ENCODE peak calls at places on chromosome 14, in ten cellular contexts. E, N, W, H, J, C, P, T, O and A are unnamed samples.

GRCh38 chr14:67541448-67542387 is 8.6 kb downstream of the PLEKHH1 start:
- DNase-seq in E (no peak), N (no peak), W (no peak), H (no peak), J (no peak), C (no peak), P (peak), T (peak), O (no peak), A (no peak)

GRCh38 chr14:52265248-52265647 is 2.2 kb upstream of the PTGDR start:
- DNase-seq in E (no peak), N (no peak), W (no peak), H (no peak), J (no peak), C (no peak), P (no peak), T (no peak), O (no peak), A (no peak)

GRCh38 chr14:55240526-55241178 is 30.6 kb upstream of the FBXO34 start:
- DNase-seq in E (no peak), N (peak), W (peak), H (peak), J (no peak), C (peak), P (no peak), T (peak), O (peak), A (no peak)

GRCh38 chr14:104217486-104218360 is 79.3 kb downstream of the KIF26A start:
- DNase-seq in E (peak), N (no peak), W (no peak), H (no peak), J (no peak), C (no peak), P (peak), T (no peak), O (peak), A (no peak)

GRCh38 chr14:65949711-65950516 is 536.3 kb upstream of the CCDC196 start:
- DNase-seq in E (peak), N (peak), W (no peak), H (peak), J (peak), C (peak), P (peak), T (no peak), O (peak), A (no peak)

GRCh38 chr14:49692895-49693737 is at the start of gene KLHDC1:
- DNase-seq in E (peak), N (peak), W (peak), H (peak), J (no peak), C (peak), P (peak), T (peak), O (peak), A (no peak)

GRCh38 chr14:38363217-38363616 is 107.3 kb upstream of the CLEC14A start:
- DNase-seq in E (no peak), N (no peak), W (no peak), H (no peak), J (no peak), C (no peak), P (no peak), T (peak), O (no peak), A (no peak)

GRCh38 chr14:24071836-24072420 is 566 bp downstream of the CPNE6 start:
- DNase-seq in E (no peak), N (no peak), W (no peak), H (no peak), J (no peak), C (no peak), P (no peak), T (no peak), O (no peak), A (no peak)

GRCh38 chr14:75048101-75048500 is 3.2 kb downstream of the MLH3 start:
- DNase-seq in E (no peak), N (no peak), W (no peak), H (no peak), J (no peak), C (no peak), P (no peak), T (no peak), O (no peak), A (no peak)

GRCh38 chr14:73261075-73261474 is 23.8 kb downstream of the PAPLN start:
- DNase-seq in E (no peak), N (no peak), W (no peak), H (no peak), J (no peak), C (no peak), P (no peak), T (no peak), O (no peak), A (no peak)

GRCh38 chr14:75422169-75422568 is 5.7 kb upstream of the JDP2 start:
- DNase-seq in E (no peak), N (peak), W (peak), H (peak), J (no peak), C (no peak), P (no peak), T (no peak), O (no peak), A (no peak)

GRCh38 chr14:102231476-102232347 is 73.3 kb downstream of the MOK start:
- DNase-seq in E (no peak), N (no peak), W (no peak), H (no peak), J (no peak), C (no peak), P (no peak), T (peak), O (no peak), A (no peak)

GRCh38 chr14:86505808-86506207 is 975.9 kb downstream of the FLRT2 start:
- DNase-seq in E (no peak), N (no peak), W (no peak), H (peak), J (no peak), C (no peak), P (no peak), T (no peak), O (no peak), A (no peak)

GRCh38 chr14:51884086-51884927 is 23.9 kb downstream of the GNG2 start:
- DNase-seq in E (no peak), N (peak), W (peak), H (peak), J (no peak), C (no peak), P (no peak), T (no peak), O (peak), A (peak)

GRCh38 chr14:95943699-95944098 is 67.1 kb downstream of the TUNAR start:
- DNase-seq in E (no peak), N (no peak), W (no peak), H (no peak), J (no peak), C (no peak), P (no peak), T (peak), O (no peak), A (no peak)

GRCh38 chr14:106500571-106500970 is 974.2 kb downstream of the TMEM121 start:
- DNase-seq in E (no peak), N (no peak), W (no peak), H (no peak), J (no peak), C (no peak), P (no peak), T (no peak), O (no peak), A (no peak)

GRCh38 chr14:76772300-76773187 is 11.3 kb downstream of the VASH1 start:
- DNase-seq in E (peak), N (peak), W (no peak), H (peak), J (no peak), C (no peak), P (peak), T (peak), O (peak), A (no peak)

GRCh38 chr14:97802430-97802829 is 1005.2 kb downstream of the VRK1 start:
- DNase-seq in E (no peak), N (peak), W (no peak), H (peak), J (no peak), C (no peak), P (no peak), T (no peak), O (no peak), A (no peak)

GRCh38 chr14:75453817-75454434 is 26.1 kb downstream of the JDP2 start:
- DNase-seq in E (no peak), N (no peak), W (no peak), H (no peak), J (no peak), C (peak), P (no peak), T (no peak), O (no peak), A (no peak)

GRCh38 chr14:75689012-75689411 is 28.0 kb downstream of the TTLL5 start:
- DNase-seq in E (peak), N (peak), W (peak), H (peak), J (no peak), C (no peak), P (no peak), T (no peak), O (no peak), A (peak)

GRCh38 chr14:36320210-36321003 is at the start of gene MBIP:
- DNase-seq in E (peak), N (peak), W (peak), H (peak), J (peak), C (peak), P (peak), T (peak), O (peak), A (peak)
- H3K4me3 ChIP-seq in E (peak), N (peak), W (peak), H (peak), J (peak), C (peak), P (peak), T (peak), O (peak), A (peak)

DNA sequence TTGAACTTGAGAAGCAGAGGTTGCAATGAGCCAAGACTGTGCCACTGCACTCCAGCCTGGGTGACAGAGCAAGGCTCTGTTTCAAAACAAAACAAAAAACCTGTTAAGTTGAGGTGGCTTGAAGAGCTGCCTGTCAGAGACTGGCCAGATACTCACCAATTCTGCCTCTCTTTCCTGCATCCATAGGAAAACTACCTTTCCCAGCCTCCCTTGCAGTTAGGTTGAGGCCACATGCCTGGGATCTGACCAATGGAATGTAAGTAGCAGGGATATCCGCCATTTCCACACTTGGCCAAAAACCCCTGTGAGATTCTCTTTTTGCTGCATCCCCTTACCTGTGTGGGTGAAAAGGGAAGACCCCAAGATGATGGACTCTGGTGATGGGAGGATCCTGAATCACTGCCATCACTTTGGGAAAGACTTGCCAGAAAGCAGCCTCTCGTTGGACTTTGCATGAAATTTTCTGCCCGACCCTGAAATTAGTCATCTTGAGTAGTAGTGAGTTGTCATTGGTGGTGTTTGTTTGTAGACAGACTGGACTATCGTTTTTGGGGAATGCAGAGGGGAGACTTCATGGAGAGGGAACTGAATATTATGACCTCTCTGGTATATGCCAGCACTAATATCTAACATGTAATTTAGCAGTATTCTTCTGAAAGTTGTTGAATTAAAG is 14.0 kb downstream of the GPR68 start:
- DNase-seq in E (no peak), N (peak), W (no peak), H (peak), J (no peak), C (no peak), P (no peak), T (no peak), O (no peak), A (no peak)
- H3K4me3 ChIP-seq in E (no peak), N (no peak), W (no peak), H (no peak), J (no peak), C (no peak), P (no peak), T (no peak), O (no peak), A (no peak)

GRCh38 chr14:68816183-68816942 is 23.5 kb upstream of the ZFP36L1 start:
- DNase-seq in E (peak), N (peak), W (no peak), H (peak), J (no peak), C (peak), P (peak), T (peak), O (peak), A (no peak)

GRCh38 chr14:68817513-68818212 is 24.8 kb upstream of the ZFP36L1 start:
- DNase-seq in E (no peak), N (no peak), W (no peak), H (no peak), J (no peak), C (no peak), P (no peak), T (peak), O (no peak), A (no peak)

GRCh38 chr14:68815288-68816182 is 22.7 kb upstream of the ZFP36L1 start:
- DNase-seq in E (no peak), N (no peak), W (no peak), H (no peak), J (no peak), C (no peak), P (no peak), T (peak), O (no peak), A (no peak)

GRCh38 chr14:68819260-68819691 is 26.4 kb upstream of the ZFP36L1 start:
- DNase-seq in E (no peak), N (peak), W (no peak), H (peak), J (peak), C (no peak), P (no peak), T (peak), O (no peak), A (no peak)

DNA sequence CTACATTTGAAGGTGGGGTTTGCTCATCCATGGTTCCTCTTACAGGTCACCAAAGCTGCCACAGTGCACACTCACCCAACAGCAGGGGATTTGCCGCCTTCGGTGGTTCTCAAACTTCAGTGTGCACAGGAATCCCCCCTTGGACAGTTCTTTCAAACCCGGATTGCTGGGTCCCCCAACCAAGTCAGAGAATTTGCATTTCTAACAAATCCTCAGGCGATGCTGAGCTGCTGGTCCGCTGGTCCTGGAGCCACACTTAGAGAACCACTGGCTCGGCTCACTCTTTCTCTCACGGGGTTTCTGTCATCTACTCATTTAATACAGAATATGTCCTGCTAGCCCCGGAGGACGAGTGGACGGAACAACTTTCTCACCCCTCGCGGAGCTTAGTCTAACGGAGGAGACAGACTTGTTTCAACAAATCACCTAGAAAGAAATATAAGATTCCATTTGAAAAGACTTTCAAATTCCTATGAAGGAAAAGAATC is 24.1 kb upstream of the ZFP36L1 start:
- DNase-seq in E (no peak), N (no peak), W (no peak), H (no peak), J (no peak), C (no peak), P (no peak), T (no peak), O (no peak), A (no peak)
- H3K4me3 ChIP-seq in E (peak), N (no peak), W (no peak), H (peak), J (no peak), C (peak), P (peak), T (no peak), O (no peak), A (no peak)

DNA sequence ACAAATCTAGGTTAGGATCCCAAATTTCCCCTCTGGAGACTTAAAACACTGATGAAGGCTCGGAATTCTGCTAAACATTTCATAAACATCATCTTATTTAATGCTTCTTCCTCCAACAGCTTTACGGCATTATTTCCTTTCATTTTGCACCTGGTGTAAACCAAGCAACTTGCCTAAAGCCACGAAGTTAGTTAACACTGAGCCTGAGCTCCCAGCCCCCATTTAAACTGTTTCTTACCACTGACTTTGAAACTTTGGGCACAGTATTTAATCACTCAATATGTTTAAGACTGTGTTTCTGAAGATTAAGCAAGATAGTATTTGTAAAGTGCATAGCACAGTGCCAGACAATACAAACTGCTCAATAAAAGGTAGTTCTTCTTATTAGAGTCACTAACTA is 4.2 kb downstream of the EGLN3 start:
- DNase-seq in E (no peak), N (no peak), W (no peak), H (no peak), J (no peak), C (no peak), P (no peak), T (no peak), O (no peak), A (no peak)
- H3K4me3 ChIP-seq in E (peak), N (no peak), W (no peak), H (no peak), J (no peak), C (no peak), P (peak), T (no peak), O (peak), A (no peak)

GRCh38 chr14:61320806-61321384 is 484 bp upstream of the PRKCH start:
- DNase-seq in E (no peak), N (no peak), W (no peak), H (no peak), J (no peak), C (no peak), P (peak), T (peak), O (no peak), A (no peak)

GRCh38 chr14:61322799-61323290 is 1.5 kb downstream of the PRKCH start:
- DNase-seq in E (no peak), N (peak), W (no peak), H (peak), J (peak), C (no peak), P (no peak), T (peak), O (no peak), A (no peak)

GRCh38 chr14:61323970-61324369 is 2.6 kb downstream of the PRKCH start:
- DNase-seq in E (no peak), N (no peak), W (no peak), H (no peak), J (no peak), C (no peak), P (no peak), T (no peak), O (no peak), A (no peak)

GRCh38 chr14:61321385-61322010 is at the start of gene PRKCH:
- DNase-seq in E (peak), N (peak), W (no peak), H (peak), J (peak), C (peak), P (peak), T (peak), O (no peak), A (no peak)

GRCh38 chr14:61322011-61322798 is 826 bp downstream of the PRKCH start:
- DNase-seq in E (peak), N (no peak), W (no peak), H (no peak), J (no peak), C (peak), P (peak), T (peak), O (no peak), A (no peak)
- H3K4me3 ChIP-seq in E (peak), N (peak), W (no peak), H (peak), J (peak), C (peak), P (peak), T (peak), O (no peak), A (no peak)

GRCh38 chr14:20522332-20522731 is 17.0 kb downstream of the RNASE10 start:
- DNase-seq in E (no peak), N (no peak), W (no peak), H (no peak), J (no peak), C (no peak), P (no peak), T (no peak), O (no peak), A (no peak)
- H3K4me3 ChIP-seq in E (no peak), N (no peak), W (no peak), H (no peak), J (no peak), C (no peak), P (no peak), T (no peak), O (no peak), A (no peak)